ENCODE peak calls at places on chromosomes 7 and 10, in five cellular contexts. One of them, this sample, is unnamed.

GRCh38 chr7:134298902-134299683 is 17.6 kb downstream of the SLC35B4 start:
- DNase-seq in MM.1S: peak
- DNase-seq in lower leg skin: no peak
- DNase-seq in uterus: peak
- DNase-seq in A549: no peak
- DNase-seq in this sample: no peak

GRCh38 chr7:16695621-16696237 is 49.7 kb downstream of the BZW2 start:
- DNase-seq in uterus: no peak
- DNase-seq in lower leg skin: peak
- DNase-seq in A549: peak
- DNase-seq in MM.1S: peak
- DNase-seq in this sample: peak

GRCh38 chr7:73437699-73438416 is 4.3 kb downstream of the FZD9 start:
- DNase-seq in MM.1S: no peak
- DNase-seq in A549: no peak
- DNase-seq in uterus: no peak
- DNase-seq in lower leg skin: no peak
- DNase-seq in this sample: no peak

GRCh38 chr7:101817930-101818698 is 688 bp downstream of the CUX1 start:
- DNase-seq in A549: no peak
- DNase-seq in MM.1S: no peak
- DNase-seq in uterus: no peak
- DNase-seq in lower leg skin: no peak
- DNase-seq in this sample: peak

GRCh38 chr10:44990302-44990655 is 10.4 kb upstream of the ZNF22 start:
- DNase-seq in MM.1S: no peak
- DNase-seq in uterus: no peak
- DNase-seq in lower leg skin: peak
- DNase-seq in A549: no peak
- DNase-seq in this sample: no peak

GRCh38 chr7:88597941-88598425 is 161.5 kb upstream of the ZNF804B start:
- DNase-seq in A549: no peak
- DNase-seq in uterus: no peak
- DNase-seq in lower leg skin: no peak
- DNase-seq in MM.1S: no peak
- DNase-seq in this sample: no peak

GRCh38 chr7:16616122-16616521 is 29.4 kb downstream of the ANKMY2 start:
- DNase-seq in A549: no peak
- DNase-seq in lower leg skin: no peak
- DNase-seq in MM.1S: no peak
- DNase-seq in uterus: no peak
- DNase-seq in this sample: no peak

GRCh38 chr7:32299133-32299702 is 191.0 kb downstream of the LSM5 start:
- DNase-seq in uterus: peak
- DNase-seq in lower leg skin: no peak
- DNase-seq in A549: peak
- DNase-seq in MM.1S: no peak
- DNase-seq in this sample: peak

GRCh38 chr10:47277352-47278151 is 22.4 kb upstream of the GDF10 start:
- DNase-seq in uterus: no peak
- DNase-seq in MM.1S: no peak
- DNase-seq in lower leg skin: no peak
- DNase-seq in A549: no peak
- DNase-seq in this sample: no peak

GRCh38 chr7:75985518-75986146 is 8.8 kb downstream of the TMEM120A start:
- DNase-seq in MM.1S: no peak
- DNase-seq in uterus: peak
- DNase-seq in lower leg skin: no peak
- DNase-seq in A549: no peak
- DNase-seq in this sample: no peak

GRCh38 chr7:138245682-138246081 is 169.4 kb downstream of the AKR1D1 start:
- DNase-seq in uterus: peak
- DNase-seq in A549: no peak
- DNase-seq in MM.1S: no peak
- DNase-seq in lower leg skin: no peak
- DNase-seq in this sample: peak

GRCh38 chr7:101494602-101495329 is 132.1 kb downstream of the COL26A1 start:
- DNase-seq in lower leg skin: no peak
- DNase-seq in A549: no peak
- DNase-seq in uterus: no peak
- DNase-seq in MM.1S: no peak
- DNase-seq in this sample: no peak

GRCh38 chr10:75662715-75663114 is 231.3 kb downstream of the LRMDA start:
- DNase-seq in lower leg skin: peak
- DNase-seq in MM.1S: no peak
- DNase-seq in A549: no peak
- DNase-seq in uterus: peak
- DNase-seq in this sample: peak

GRCh38 chr10:103502849-103503660 is 9.6 kb downstream of the NEURL1 start:
- DNase-seq in lower leg skin: no peak
- DNase-seq in uterus: peak
- DNase-seq in A549: no peak
- DNase-seq in MM.1S: no peak
- DNase-seq in this sample: no peak

GRCh38 chr7:34087892-34088891 is 182.9 kb downstream of the BMPER start:
- DNase-seq in lower leg skin: no peak
- DNase-seq in uterus: no peak
- DNase-seq in MM.1S: peak
- DNase-seq in A549: no peak
- DNase-seq in this sample: peak

GRCh38 chr10:120942806-120943413 is 91.7 kb downstream of the WDR11 start:
- DNase-seq in lower leg skin: peak
- DNase-seq in A549: peak
- DNase-seq in MM.1S: peak
- DNase-seq in uterus: peak
- DNase-seq in this sample: peak

GRCh38 chr10:3321123-3321522 is 148.5 kb upstream of the PITRM1 start:
- DNase-seq in uterus: no peak
- DNase-seq in lower leg skin: no peak
- DNase-seq in MM.1S: no peak
- DNase-seq in A549: no peak
- DNase-seq in this sample: no peak

GRCh38 chr10:88253-88652 is 39.2 kb upstream of the TUBB8 start:
- DNase-seq in A549: no peak
- DNase-seq in uterus: no peak
- DNase-seq in MM.1S: peak
- DNase-seq in lower leg skin: no peak
- DNase-seq in this sample: no peak

GRCh38 chr7:33554046-33554445 is 351.3 kb upstream of the BMPER start:
- DNase-seq in A549: no peak
- DNase-seq in MM.1S: no peak
- DNase-seq in uterus: no peak
- DNase-seq in lower leg skin: no peak
- DNase-seq in this sample: no peak

GRCh38 chr7:154914580-154915380 is 88.1 kb downstream of the PAXIP1 start:
- DNase-seq in MM.1S: no peak
- DNase-seq in lower leg skin: no peak
- DNase-seq in uterus: no peak
- DNase-seq in A549: no peak
- DNase-seq in this sample: no peak

GRCh38 chr10:77485847-77486246 is 151.8 kb downstream of the KCNMA1 start:
- DNase-seq in lower leg skin: no peak
- DNase-seq in MM.1S: no peak
- DNase-seq in A549: no peak
- DNase-seq in uterus: no peak
- DNase-seq in this sample: no peak

DNA sequence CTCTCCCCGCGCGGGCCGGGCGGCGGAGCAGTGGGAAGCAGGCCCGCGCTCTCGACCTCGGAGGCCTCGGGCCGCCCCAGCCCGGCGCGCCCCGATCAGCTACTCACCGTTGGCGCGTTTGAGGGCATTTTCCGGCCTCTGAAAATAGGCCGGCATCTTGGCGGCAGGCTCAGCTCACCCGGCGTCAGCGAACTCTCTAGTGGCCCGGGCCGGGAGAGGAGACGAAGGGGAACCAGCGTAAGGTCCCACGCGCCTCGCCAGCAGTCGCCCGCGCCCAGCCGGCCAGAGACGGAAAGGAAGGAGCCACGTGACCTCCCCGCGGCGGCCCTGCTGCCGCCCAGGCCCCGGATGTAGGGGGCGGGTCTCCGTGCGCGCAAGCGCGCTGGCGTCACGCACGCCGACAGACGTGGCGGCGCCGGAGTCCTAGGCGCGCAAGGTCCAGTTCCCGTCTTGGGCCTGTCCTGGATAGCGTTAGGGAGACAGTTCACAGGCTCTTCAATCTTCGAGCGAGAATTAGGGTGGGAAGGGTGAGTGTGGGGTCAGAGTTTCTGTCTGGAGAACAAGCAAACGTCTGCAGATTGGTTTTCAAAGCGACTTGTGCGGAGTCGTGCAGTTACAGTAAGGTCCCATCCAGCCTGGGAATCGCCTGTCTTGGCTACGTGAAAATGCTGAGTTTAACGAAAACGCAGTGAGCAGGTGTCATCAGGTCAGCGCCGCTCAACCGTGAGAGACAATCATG is at the start of gene EIF3A:
- DNase-seq in A549: peak
- DNase-seq in uterus: peak
- DNase-seq in MM.1S: peak
- DNase-seq in lower leg skin: peak
- DNase-seq in this sample: peak
- TF ChIP-seq CTCF in A549: no peak
- TF ChIP-seq CTCF in uterus: no peak
- TF ChIP-seq CTCF in MM.1S: no peak
- TF ChIP-seq CTCF in lower leg skin: no peak
- TF ChIP-seq CTCF in this sample: no peak

DNA sequence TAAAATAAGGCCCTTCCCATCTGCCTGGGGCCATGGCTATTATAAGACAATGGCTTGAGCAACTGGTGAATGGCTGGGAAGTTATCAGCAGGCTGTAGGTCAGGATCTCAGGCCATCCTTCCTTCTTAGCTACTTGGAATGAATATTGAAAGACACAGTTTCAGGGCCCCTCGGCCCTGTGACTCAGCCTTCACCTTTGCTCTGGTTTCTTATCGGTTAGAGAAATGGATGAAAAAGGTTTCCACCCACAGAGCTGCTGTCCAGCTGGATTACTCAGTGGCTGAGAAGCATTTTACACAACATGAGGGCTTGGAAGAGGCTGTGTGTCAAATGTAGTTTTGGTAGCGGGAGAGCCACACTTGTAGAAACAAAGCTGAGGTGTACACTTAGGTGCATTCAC is 9.4 kb downstream of the ACSL5 start:
- DNase-seq in A549: no peak
- DNase-seq in uterus: no peak
- DNase-seq in MM.1S: no peak
- DNase-seq in lower leg skin: no peak
- DNase-seq in this sample: peak
- H3K4me3 ChIP-seq in A549: no peak
- H3K4me3 ChIP-seq in uterus: no peak
- H3K4me3 ChIP-seq in MM.1S: no peak
- H3K4me3 ChIP-seq in lower leg skin: no peak
- H3K4me3 ChIP-seq in this sample: no peak

DNA sequence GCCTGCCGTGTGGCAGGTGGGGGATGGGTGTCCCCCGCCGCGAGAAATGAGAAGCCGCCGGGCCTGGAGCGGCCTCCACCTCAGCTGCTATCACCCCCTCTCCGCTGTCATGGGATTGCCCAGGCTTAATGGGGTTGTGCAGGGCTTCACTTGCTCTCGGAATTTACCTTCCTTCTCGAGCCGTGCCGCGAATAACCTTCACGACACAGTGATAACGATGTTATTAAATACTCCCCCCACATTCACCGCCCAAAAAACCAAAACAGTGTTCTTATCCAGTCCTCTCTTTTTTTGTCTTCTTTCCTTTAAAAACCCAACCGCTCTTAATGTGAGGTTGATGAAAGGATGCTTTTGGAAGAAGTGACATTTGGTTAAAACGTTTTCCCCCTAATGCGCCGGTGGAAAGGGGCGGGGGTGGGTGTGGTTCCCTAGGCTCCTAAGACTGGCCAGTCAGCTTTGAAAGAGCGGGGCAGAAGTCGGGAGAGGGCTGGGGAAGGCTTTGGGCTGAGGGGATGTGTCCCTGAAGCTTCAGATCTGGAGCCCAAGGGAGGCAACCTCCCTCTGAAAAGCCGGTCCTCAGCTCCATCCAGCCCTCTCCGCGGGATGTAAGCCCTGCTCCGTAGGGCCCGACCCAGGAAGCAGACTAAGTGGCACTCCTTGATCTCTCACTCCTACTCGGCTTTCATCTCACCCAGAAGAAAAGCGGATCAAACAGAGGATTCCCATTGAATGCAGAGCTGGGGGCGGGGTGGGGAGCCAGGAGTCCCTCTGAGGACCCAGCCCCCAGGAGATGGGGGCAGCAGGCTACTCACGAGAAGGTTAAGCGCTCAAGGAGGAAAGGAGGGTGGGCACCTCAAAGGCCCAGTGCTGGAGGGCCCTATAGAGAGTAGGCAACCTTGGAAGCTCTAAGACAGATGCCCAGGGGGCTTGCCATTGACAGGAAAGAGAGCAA is 2.5 kb upstream of the EVX1 start:
- DNase-seq in A549: no peak
- DNase-seq in uterus: no peak
- DNase-seq in MM.1S: no peak
- DNase-seq in lower leg skin: no peak
- DNase-seq in this sample: no peak
- TF ChIP-seq CTCF in A549: no peak
- TF ChIP-seq CTCF in uterus: no peak
- TF ChIP-seq CTCF in MM.1S: no peak
- TF ChIP-seq CTCF in lower leg skin: no peak
- TF ChIP-seq CTCF in this sample: no peak

DNA sequence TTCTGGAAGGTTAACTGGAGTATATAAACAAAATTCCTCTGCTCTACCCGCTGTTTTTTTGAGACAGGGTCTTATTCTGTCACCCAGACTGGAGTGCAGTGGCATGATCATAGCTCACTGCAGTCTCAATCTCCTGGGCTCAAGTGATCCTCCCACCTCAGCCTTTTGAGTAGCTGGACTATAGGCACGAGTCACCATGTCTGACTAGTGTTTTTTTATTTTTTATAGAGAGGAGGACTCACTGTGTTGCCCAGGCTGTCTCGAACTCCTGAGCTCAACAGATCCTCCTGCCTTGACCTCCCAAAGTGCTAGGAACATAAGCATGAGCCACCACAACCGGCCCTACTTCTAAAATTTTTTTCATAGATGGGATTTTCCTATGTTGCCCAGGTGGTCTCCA is 2.2 kb downstream of the RAB18 start:
- DNase-seq in MM.1S: no peak
- DNase-seq in uterus: no peak
- DNase-seq in A549: no peak
- DNase-seq in lower leg skin: no peak
- DNase-seq in this sample: peak
- H3K4me3 ChIP-seq in MM.1S: no peak
- H3K4me3 ChIP-seq in uterus: no peak
- H3K4me3 ChIP-seq in A549: no peak
- H3K4me3 ChIP-seq in lower leg skin: no peak
- H3K4me3 ChIP-seq in this sample: no peak

DNA sequence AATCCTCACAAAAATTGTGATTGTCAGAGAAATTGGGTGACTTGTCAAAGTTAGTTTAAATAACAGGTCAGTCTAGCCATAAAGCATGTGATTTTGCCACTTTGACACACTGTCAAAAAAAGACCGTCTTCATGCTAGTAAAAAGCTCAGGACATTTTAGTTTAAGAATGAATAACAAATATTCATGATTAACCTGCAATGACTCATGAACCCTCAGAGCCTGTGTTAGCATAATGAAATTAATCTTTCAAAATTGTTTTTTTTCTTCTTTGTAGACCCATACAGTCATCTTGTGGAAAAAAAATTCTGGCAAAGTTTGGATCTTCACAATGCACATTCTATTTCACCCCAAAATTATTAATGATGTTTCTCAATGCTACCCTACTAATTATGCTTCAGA is 255.2 kb upstream of the POT1 start:
- DNase-seq in lower leg skin: no peak
- DNase-seq in MM.1S: no peak
- DNase-seq in uterus: no peak
- DNase-seq in A549: no peak
- DNase-seq in this sample: no peak
- TF ChIP-seq CTCF in lower leg skin: no peak
- TF ChIP-seq CTCF in MM.1S: no peak
- TF ChIP-seq CTCF in uterus: no peak
- TF ChIP-seq CTCF in A549: no peak
- TF ChIP-seq CTCF in this sample: no peak

This sample was measured in cardiac fibroblast.